ENCODE peak calls at places on chromosomes 6 and 20, in five cellular contexts. One of them, this sample, is unnamed.

GRCh38 chr20:4041748-4042411 is 26.5 kb upstream of the RNF24 start:
- DNase-seq in BJ: peak
- DNase-seq in body of pancreas: peak
- DNase-seq in breast epithelium: peak
- DNase-seq in choroid plexus epithelial cell: peak
- DNase-seq in this sample: peak

GRCh38 chr6:17600527-17601388 is 656 bp downstream of the FAM8A1 start:
- DNase-seq in body of pancreas: peak
- DNase-seq in BJ: no peak
- DNase-seq in choroid plexus epithelial cell: peak
- DNase-seq in breast epithelium: no peak
- DNase-seq in this sample: no peak

GRCh38 chr6:17493286-17493685 is 99.9 kb downstream of the CAP2 start:
- DNase-seq in breast epithelium: no peak
- DNase-seq in BJ: no peak
- DNase-seq in choroid plexus epithelial cell: peak
- DNase-seq in body of pancreas: no peak
- DNase-seq in this sample: no peak

GRCh38 chr6:126804255-126805064 is 314.0 kb upstream of the RSPO3 start:
- DNase-seq in choroid plexus epithelial cell: peak
- DNase-seq in breast epithelium: no peak
- DNase-seq in BJ: no peak
- DNase-seq in body of pancreas: peak
- DNase-seq in this sample: peak

GRCh38 chr20:47008842-47009518 is 114.3 kb downstream of the EYA2 start:
- DNase-seq in BJ: no peak
- DNase-seq in choroid plexus epithelial cell: no peak
- DNase-seq in body of pancreas: no peak
- DNase-seq in breast epithelium: no peak
- DNase-seq in this sample: peak

GRCh38 chr20:35394271-35394670 is 17.5 kb downstream of the UQCC1 start:
- DNase-seq in choroid plexus epithelial cell: no peak
- DNase-seq in body of pancreas: no peak
- DNase-seq in breast epithelium: no peak
- DNase-seq in BJ: no peak
- DNase-seq in this sample: no peak

GRCh38 chr20:14337400-14338171 is at the start of gene FLRT3:
- DNase-seq in body of pancreas: peak
- DNase-seq in choroid plexus epithelial cell: peak
- DNase-seq in breast epithelium: peak
- DNase-seq in BJ: peak
- DNase-seq in this sample: peak

GRCh38 chr20:21518292-21518991 is 4.6 kb upstream of the NKX2-2 start:
- DNase-seq in BJ: no peak
- DNase-seq in breast epithelium: no peak
- DNase-seq in choroid plexus epithelial cell: no peak
- DNase-seq in body of pancreas: no peak
- DNase-seq in this sample: no peak

GRCh38 chr20:48260370-48260769 is 475.1 kb upstream of the SULF2 start:
- DNase-seq in breast epithelium: no peak
- DNase-seq in choroid plexus epithelial cell: no peak
- DNase-seq in body of pancreas: no peak
- DNase-seq in BJ: no peak
- DNase-seq in this sample: no peak

GRCh38 chr6:90484903-90485302 is 102.0 kb downstream of the MAP3K7 start:
- DNase-seq in breast epithelium: no peak
- DNase-seq in choroid plexus epithelial cell: no peak
- DNase-seq in BJ: no peak
- DNase-seq in body of pancreas: no peak
- DNase-seq in this sample: no peak

GRCh38 chr6:157800420-157801237 is 22.4 kb upstream of the SNX9 start:
- DNase-seq in BJ: no peak
- DNase-seq in choroid plexus epithelial cell: peak
- DNase-seq in breast epithelium: no peak
- DNase-seq in body of pancreas: no peak
- DNase-seq in this sample: no peak

GRCh38 chr20:7702141-7702540 is 238.1 kb downstream of the HAO1 start:
- DNase-seq in breast epithelium: no peak
- DNase-seq in choroid plexus epithelial cell: peak
- DNase-seq in BJ: no peak
- DNase-seq in body of pancreas: no peak
- DNase-seq in this sample: no peak

GRCh38 chr20:19659468-19659867 is 98.6 kb upstream of the RIN2 start:
- DNase-seq in breast epithelium: no peak
- DNase-seq in choroid plexus epithelial cell: no peak
- DNase-seq in body of pancreas: no peak
- DNase-seq in BJ: no peak
- DNase-seq in this sample: no peak

GRCh38 chr20:40532103-40532502 is 156.9 kb downstream of the MAFB start:
- DNase-seq in body of pancreas: no peak
- DNase-seq in breast epithelium: no peak
- DNase-seq in BJ: no peak
- DNase-seq in choroid plexus epithelial cell: peak
- DNase-seq in this sample: peak

GRCh38 chr20:48139262-48140041 is 354.2 kb upstream of the SULF2 start:
- DNase-seq in body of pancreas: no peak
- DNase-seq in breast epithelium: no peak
- DNase-seq in choroid plexus epithelial cell: no peak
- DNase-seq in BJ: no peak
- DNase-seq in this sample: no peak

GRCh38 chr20:51276331-51276730 is 253.4 kb upstream of the KCNG1 start:
- DNase-seq in breast epithelium: no peak
- DNase-seq in choroid plexus epithelial cell: no peak
- DNase-seq in body of pancreas: no peak
- DNase-seq in BJ: no peak
- DNase-seq in this sample: no peak

GRCh38 chr20:10982692-10983091 is 308.9 kb upstream of the JAG1 start:
- DNase-seq in breast epithelium: no peak
- DNase-seq in body of pancreas: peak
- DNase-seq in BJ: peak
- DNase-seq in choroid plexus epithelial cell: peak
- DNase-seq in this sample: peak

GRCh38 chr6:16511048-16511660 is 250.1 kb downstream of the ATXN1 start:
- DNase-seq in body of pancreas: no peak
- DNase-seq in choroid plexus epithelial cell: peak
- DNase-seq in breast epithelium: no peak
- DNase-seq in BJ: no peak
- DNase-seq in this sample: no peak

GRCh38 chr6:12395898-12396297 is 105.7 kb downstream of the EDN1 start:
- DNase-seq in choroid plexus epithelial cell: peak
- DNase-seq in BJ: no peak
- DNase-seq in breast epithelium: no peak
- DNase-seq in body of pancreas: no peak
- DNase-seq in this sample: no peak
- TF ChIP-seq CTCF in choroid plexus epithelial cell: peak
- TF ChIP-seq CTCF in BJ: peak
- TF ChIP-seq CTCF in breast epithelium: no peak
- TF ChIP-seq CTCF in body of pancreas: peak
- TF ChIP-seq CTCF in this sample: peak

GRCh38 chr6:114366899-114367298 is 24.1 kb upstream of the HS3ST5 start:
- DNase-seq in breast epithelium: no peak
- DNase-seq in choroid plexus epithelial cell: no peak
- DNase-seq in BJ: no peak
- DNase-seq in body of pancreas: no peak
- DNase-seq in this sample: no peak

GRCh38 chr6:114362396-114362795 is 19.6 kb upstream of the HS3ST5 start:
- DNase-seq in BJ: no peak
- DNase-seq in body of pancreas: no peak
- DNase-seq in breast epithelium: no peak
- DNase-seq in choroid plexus epithelial cell: no peak
- DNase-seq in this sample: no peak

GRCh38 chr6:114362957-114363356 is 20.1 kb upstream of the HS3ST5 start:
- DNase-seq in choroid plexus epithelial cell: no peak
- DNase-seq in body of pancreas: no peak
- DNase-seq in BJ: no peak
- DNase-seq in breast epithelium: no peak
- DNase-seq in this sample: no peak

GRCh38 chr6:114367315-114367961 is 24.6 kb upstream of the HS3ST5 start:
- DNase-seq in choroid plexus epithelial cell: no peak
- DNase-seq in body of pancreas: no peak
- DNase-seq in breast epithelium: no peak
- DNase-seq in BJ: no peak
- DNase-seq in this sample: no peak

DNA sequence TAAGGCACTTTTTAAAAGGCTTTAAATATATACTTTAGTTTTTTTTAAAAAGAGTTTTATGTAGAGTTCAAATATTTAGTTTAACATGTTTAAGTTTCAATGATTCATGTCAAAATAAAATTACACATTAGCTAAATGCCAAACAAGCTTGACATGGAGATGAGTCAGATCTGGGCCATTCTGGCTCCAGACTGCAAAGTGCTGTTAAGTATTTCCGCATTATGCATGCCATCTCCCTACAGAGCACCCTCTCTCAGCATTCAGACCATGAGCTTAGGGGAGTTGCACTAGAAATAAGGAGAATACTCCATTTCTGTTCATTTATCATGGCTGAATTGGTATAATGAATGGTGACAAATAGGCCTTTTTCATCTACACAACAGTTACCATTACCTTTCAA is 21.5 kb upstream of the HS3ST5 start:
- DNase-seq in body of pancreas: no peak
- DNase-seq in choroid plexus epithelial cell: no peak
- DNase-seq in breast epithelium: no peak
- DNase-seq in BJ: no peak
- DNase-seq in this sample: no peak
- H3K4me3 ChIP-seq in body of pancreas: no peak
- H3K4me3 ChIP-seq in choroid plexus epithelial cell: no peak
- H3K4me3 ChIP-seq in breast epithelium: no peak
- H3K4me3 ChIP-seq in BJ: no peak
- H3K4me3 ChIP-seq in this sample: no peak

GRCh38 chr6:28683945-28684538 is 158.4 kb downstream of the GPX5 start:
- DNase-seq in body of pancreas: peak
- DNase-seq in BJ: no peak
- DNase-seq in choroid plexus epithelial cell: peak
- DNase-seq in breast epithelium: no peak
- DNase-seq in this sample: no peak
- TF ChIP-seq CTCF in body of pancreas: peak
- TF ChIP-seq CTCF in BJ: peak
- TF ChIP-seq CTCF in choroid plexus epithelial cell: peak
- TF ChIP-seq CTCF in breast epithelium: no peak
- TF ChIP-seq CTCF in this sample: peak

GRCh38 chr6:20741490-20741889 is 207.2 kb downstream of the CDKAL1 start:
- DNase-seq in choroid plexus epithelial cell: no peak
- DNase-seq in breast epithelium: no peak
- DNase-seq in BJ: no peak
- DNase-seq in body of pancreas: no peak
- DNase-seq in this sample: no peak

GRCh38 chr6:20744911-20745557 is 210.8 kb downstream of the CDKAL1 start:
- DNase-seq in body of pancreas: no peak
- DNase-seq in breast epithelium: no peak
- DNase-seq in choroid plexus epithelial cell: no peak
- DNase-seq in BJ: no peak
- DNase-seq in this sample: no peak

GRCh38 chr6:20740727-20741126 is 206.5 kb downstream of the CDKAL1 start:
- DNase-seq in breast epithelium: no peak
- DNase-seq in choroid plexus epithelial cell: no peak
- DNase-seq in body of pancreas: no peak
- DNase-seq in BJ: no peak
- DNase-seq in this sample: peak

GRCh38 chr6:20737912-20738311 is 203.7 kb downstream of the CDKAL1 start:
- DNase-seq in BJ: no peak
- DNase-seq in body of pancreas: no peak
- DNase-seq in choroid plexus epithelial cell: no peak
- DNase-seq in breast epithelium: no peak
- DNase-seq in this sample: no peak

DNA sequence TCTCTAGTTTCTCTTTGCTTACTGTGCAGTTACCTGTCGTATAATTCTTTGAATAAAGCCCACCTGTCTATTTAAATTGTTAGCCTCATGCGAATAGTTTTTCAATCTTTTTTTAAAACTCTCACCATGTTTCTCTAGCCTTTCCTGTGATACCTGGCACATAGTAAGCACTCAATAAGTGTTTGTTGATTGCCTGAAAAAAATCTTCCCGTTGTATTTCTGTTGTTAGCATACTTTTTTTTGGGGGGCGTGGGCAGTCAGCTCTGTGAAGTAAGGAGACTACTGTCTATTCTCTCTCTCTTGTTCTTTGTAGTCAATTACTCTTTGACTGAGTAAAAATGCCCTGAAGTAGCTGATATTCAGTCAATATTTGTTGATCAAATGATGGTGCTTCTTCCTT is 205.8 kb downstream of the CDKAL1 start:
- DNase-seq in BJ: no peak
- DNase-seq in body of pancreas: no peak
- DNase-seq in choroid plexus epithelial cell: no peak
- DNase-seq in breast epithelium: no peak
- DNase-seq in this sample: no peak
- H3K4me3 ChIP-seq in BJ: no peak
- H3K4me3 ChIP-seq in body of pancreas: no peak
- H3K4me3 ChIP-seq in choroid plexus epithelial cell: no peak
- H3K4me3 ChIP-seq in breast epithelium: no peak
- H3K4me3 ChIP-seq in this sample: no peak

GRCh38 chr20:24782221-24782620 is 166.8 kb upstream of the CST7 start:
- DNase-seq in BJ: no peak
- DNase-seq in breast epithelium: peak
- DNase-seq in choroid plexus epithelial cell: no peak
- DNase-seq in body of pancreas: no peak
- DNase-seq in this sample: no peak

GRCh38 chr20:24784607-24785006 is 164.5 kb upstream of the CST7 start:
- DNase-seq in BJ: no peak
- DNase-seq in body of pancreas: no peak
- DNase-seq in breast epithelium: no peak
- DNase-seq in choroid plexus epithelial cell: no peak
- DNase-seq in this sample: no peak

GRCh38 chr20:24781061-24781980 is 167.7 kb upstream of the CST7 start:
- DNase-seq in body of pancreas: no peak
- DNase-seq in choroid plexus epithelial cell: peak
- DNase-seq in breast epithelium: peak
- DNase-seq in BJ: no peak
- DNase-seq in this sample: no peak

GRCh38 chr20:24783631-24784492 is 165.2 kb upstream of the CST7 start:
- DNase-seq in BJ: no peak
- DNase-seq in body of pancreas: no peak
- DNase-seq in choroid plexus epithelial cell: no peak
- DNase-seq in breast epithelium: no peak
- DNase-seq in this sample: no peak

DNA sequence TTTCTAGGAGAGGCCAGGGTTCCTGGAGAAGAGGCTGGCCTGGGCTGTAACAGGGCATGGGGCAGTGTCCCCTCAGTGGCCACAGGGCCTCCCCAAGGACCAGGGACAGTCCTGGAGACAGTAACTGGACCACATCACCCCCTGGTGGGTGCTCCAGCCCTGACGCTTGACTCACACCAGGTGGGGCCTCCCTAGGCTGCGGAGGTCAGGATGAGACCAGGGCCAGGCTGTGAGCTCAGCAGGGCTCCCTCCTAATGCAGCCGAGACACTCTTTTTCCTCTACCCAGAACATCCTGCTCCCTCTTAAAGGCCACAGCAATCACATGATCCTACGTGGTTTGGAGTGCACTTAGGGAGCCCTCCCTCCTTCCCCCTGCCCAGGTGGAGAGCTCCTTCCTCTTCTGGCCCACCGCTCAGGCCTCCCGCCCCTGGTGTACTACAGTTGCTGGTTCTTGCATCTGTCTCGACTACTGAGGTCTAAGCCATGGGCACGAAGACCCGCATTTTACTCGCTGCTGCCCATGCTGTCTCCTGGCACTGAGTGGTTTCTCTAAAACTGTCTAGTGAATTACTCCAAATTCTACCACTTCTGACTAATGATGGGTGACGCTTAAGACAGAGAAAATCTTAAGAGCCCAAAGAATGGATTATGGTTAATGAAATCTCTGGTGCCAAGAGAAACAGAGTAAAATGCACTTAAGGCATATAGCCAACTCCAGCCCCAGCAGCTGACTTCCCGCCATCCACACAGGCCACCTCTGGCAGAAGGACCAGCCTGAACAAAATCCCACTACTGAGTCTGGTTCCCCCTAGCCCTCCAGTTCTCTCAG is 166.1 kb upstream of the CST7 start:
- DNase-seq in body of pancreas: no peak
- DNase-seq in choroid plexus epithelial cell: peak
- DNase-seq in BJ: no peak
- DNase-seq in breast epithelium: no peak
- DNase-seq in this sample: no peak
- TF ChIP-seq CTCF in body of pancreas: no peak
- TF ChIP-seq CTCF in choroid plexus epithelial cell: peak
- TF ChIP-seq CTCF in BJ: peak
- TF ChIP-seq CTCF in breast epithelium: no peak
- TF ChIP-seq CTCF in this sample: no peak